ENCODE peak calls at places on chromosomes 12 and 14, in seven cellular contexts. One of them, this sample, is unnamed.

GRCh38 chr14:100534528-100535286 is 52.5 kb downstream of the BEGAIN start:
- DNase-seq in activated CD4-positive, alpha-beta T cell treated with anti-CD3 and anti-CD28 coated beads, Interleukin-2, amount 10 ng/mL, durations not matched to agents 7 days and 5 days: no peak
- DNase-seq in breast epithelium: peak; percentile 23
- DNase-seq in mesenchymal stem cell: peak; percentile 6
- DNase-seq in effector memory CD4-positive, alpha-beta T cell: no peak
- DNase-seq in hippocampal formation: no peak
- DNase-seq in WTC11: peak; percentile 13
- DNase-seq in this sample: peak; percentile 48

GRCh38 chr14:31106768-31107167 is 80.6 kb upstream of the STRN3 start:
- DNase-seq in activated CD4-positive, alpha-beta T cell treated with anti-CD3 and anti-CD28 coated beads, Interleukin-2, amount 10 ng/mL, durations not matched to agents 7 days and 5 days: no peak
- DNase-seq in breast epithelium: no peak
- DNase-seq in mesenchymal stem cell: no peak
- DNase-seq in effector memory CD4-positive, alpha-beta T cell: no peak
- DNase-seq in hippocampal formation: no peak
- DNase-seq in WTC11: no peak
- DNase-seq in this sample: no peak

GRCh38 chr14:46571970-46572369 is 79.6 kb downstream of the RPL10L start:
- DNase-seq in activated CD4-positive, alpha-beta T cell treated with anti-CD3 and anti-CD28 coated beads, Interleukin-2, amount 10 ng/mL, durations not matched to agents 7 days and 5 days: no peak
- DNase-seq in breast epithelium: no peak
- DNase-seq in mesenchymal stem cell: peak; percentile 86
- DNase-seq in effector memory CD4-positive, alpha-beta T cell: no peak
- DNase-seq in hippocampal formation: no peak
- DNase-seq in WTC11: no peak
- DNase-seq in this sample: no peak

GRCh38 chr14:59699422-59699821 is 122.8 kb upstream of the CCDC175 start:
- DNase-seq in activated CD4-positive, alpha-beta T cell treated with anti-CD3 and anti-CD28 coated beads, Interleukin-2, amount 10 ng/mL, durations not matched to agents 7 days and 5 days: no peak
- DNase-seq in breast epithelium: no peak
- DNase-seq in mesenchymal stem cell: no peak
- DNase-seq in effector memory CD4-positive, alpha-beta T cell: no peak
- DNase-seq in hippocampal formation: no peak
- DNase-seq in WTC11: no peak
- DNase-seq in this sample: no peak

GRCh38 chr12:82874935-82875334 is 188.2 kb downstream of the TMTC2 start:
- DNase-seq in activated CD4-positive, alpha-beta T cell treated with anti-CD3 and anti-CD28 coated beads, Interleukin-2, amount 10 ng/mL, durations not matched to agents 7 days and 5 days: no peak
- DNase-seq in breast epithelium: no peak
- DNase-seq in mesenchymal stem cell: peak; percentile 59
- DNase-seq in effector memory CD4-positive, alpha-beta T cell: no peak
- DNase-seq in hippocampal formation: no peak
- DNase-seq in WTC11: no peak
- DNase-seq in this sample: no peak

GRCh38 chr12:99259040-99259934 is 388.3 kb upstream of the GARIN6 start:
- DNase-seq in activated CD4-positive, alpha-beta T cell treated with anti-CD3 and anti-CD28 coated beads, Interleukin-2, amount 10 ng/mL, durations not matched to agents 7 days and 5 days: no peak
- DNase-seq in breast epithelium: no peak
- DNase-seq in mesenchymal stem cell: peak; percentile 12
- DNase-seq in effector memory CD4-positive, alpha-beta T cell: no peak
- DNase-seq in hippocampal formation: no peak
- DNase-seq in WTC11: no peak
- DNase-seq in this sample: no peak

GRCh38 chr14:34347683-34348082 is 114.4 kb downstream of the SPTSSA start:
- DNase-seq in activated CD4-positive, alpha-beta T cell treated with anti-CD3 and anti-CD28 coated beads, Interleukin-2, amount 10 ng/mL, durations not matched to agents 7 days and 5 days: peak; percentile 9
- DNase-seq in breast epithelium: no peak
- DNase-seq in mesenchymal stem cell: no peak
- DNase-seq in effector memory CD4-positive, alpha-beta T cell: no peak
- DNase-seq in hippocampal formation: no peak
- DNase-seq in WTC11: no peak
- DNase-seq in this sample: no peak

GRCh38 chr12:38402811-38403210 is 86.2 kb downstream of the ALG10B start:
- DNase-seq in activated CD4-positive, alpha-beta T cell treated with anti-CD3 and anti-CD28 coated beads, Interleukin-2, amount 10 ng/mL, durations not matched to agents 7 days and 5 days: no peak
- DNase-seq in breast epithelium: no peak
- DNase-seq in mesenchymal stem cell: no peak
- DNase-seq in effector memory CD4-positive, alpha-beta T cell: no peak
- DNase-seq in hippocampal formation: no peak
- DNase-seq in WTC11: no peak
- DNase-seq in this sample: no peak

GRCh38 chr14:35879654-35880249 is 53.6 kb downstream of the BRMS1L start:
- DNase-seq in activated CD4-positive, alpha-beta T cell treated with anti-CD3 and anti-CD28 coated beads, Interleukin-2, amount 10 ng/mL, durations not matched to agents 7 days and 5 days: no peak
- DNase-seq in breast epithelium: no peak
- DNase-seq in mesenchymal stem cell: peak; percentile 43
- DNase-seq in effector memory CD4-positive, alpha-beta T cell: no peak
- DNase-seq in hippocampal formation: no peak
- DNase-seq in WTC11: no peak
- DNase-seq in this sample: peak; percentile 18

GRCh38 chr12:64383675-64384074 is 6.9 kb downstream of the C12orf56 start:
- DNase-seq in activated CD4-positive, alpha-beta T cell treated with anti-CD3 and anti-CD28 coated beads, Interleukin-2, amount 10 ng/mL, durations not matched to agents 7 days and 5 days: no peak
- DNase-seq in breast epithelium: no peak
- DNase-seq in mesenchymal stem cell: no peak
- DNase-seq in effector memory CD4-positive, alpha-beta T cell: no peak
- DNase-seq in hippocampal formation: no peak
- DNase-seq in WTC11: no peak
- DNase-seq in this sample: no peak

GRCh38 chr14:74867673-74868072 is 8.3 kb downstream of the PROX2 start:
- DNase-seq in activated CD4-positive, alpha-beta T cell treated with anti-CD3 and anti-CD28 coated beads, Interleukin-2, amount 10 ng/mL, durations not matched to agents 7 days and 5 days: peak; percentile 72
- DNase-seq in breast epithelium: peak; percentile 48
- DNase-seq in mesenchymal stem cell: no peak
- DNase-seq in effector memory CD4-positive, alpha-beta T cell: peak; percentile 13
- DNase-seq in hippocampal formation: peak; percentile 23
- DNase-seq in WTC11: no peak
- DNase-seq in this sample: no peak

GRCh38 chr12:106914796-106915634 is 40.7 kb upstream of the TMEM263 start:
- DNase-seq in activated CD4-positive, alpha-beta T cell treated with anti-CD3 and anti-CD28 coated beads, Interleukin-2, amount 10 ng/mL, durations not matched to agents 7 days and 5 days: peak; percentile 44
- DNase-seq in breast epithelium: no peak
- DNase-seq in mesenchymal stem cell: no peak
- DNase-seq in effector memory CD4-positive, alpha-beta T cell: no peak
- DNase-seq in hippocampal formation: no peak
- DNase-seq in WTC11: no peak
- DNase-seq in this sample: no peak

GRCh38 chr12:104792570-104792969 is 165.5 kb downstream of the SLC41A2 start:
- DNase-seq in activated CD4-positive, alpha-beta T cell treated with anti-CD3 and anti-CD28 coated beads, Interleukin-2, amount 10 ng/mL, durations not matched to agents 7 days and 5 days: no peak
- DNase-seq in breast epithelium: peak; percentile 44
- DNase-seq in mesenchymal stem cell: peak; percentile 71
- DNase-seq in effector memory CD4-positive, alpha-beta T cell: no peak
- DNase-seq in hippocampal formation: no peak
- DNase-seq in WTC11: no peak
- DNase-seq in this sample: no peak

GRCh38 chr12:103640410-103640809 is 53.3 kb downstream of the STAB2 start:
- DNase-seq in activated CD4-positive, alpha-beta T cell treated with anti-CD3 and anti-CD28 coated beads, Interleukin-2, amount 10 ng/mL, durations not matched to agents 7 days and 5 days: no peak
- DNase-seq in breast epithelium: no peak
- DNase-seq in mesenchymal stem cell: no peak
- DNase-seq in effector memory CD4-positive, alpha-beta T cell: no peak
- DNase-seq in hippocampal formation: no peak
- DNase-seq in WTC11: no peak
- DNase-seq in this sample: no peak

GRCh38 chr14:92409069-92409468 is 86.1 kb downstream of the SLC24A4 start:
- DNase-seq in activated CD4-positive, alpha-beta T cell treated with anti-CD3 and anti-CD28 coated beads, Interleukin-2, amount 10 ng/mL, durations not matched to agents 7 days and 5 days: no peak
- DNase-seq in breast epithelium: no peak
- DNase-seq in mesenchymal stem cell: peak; percentile 37
- DNase-seq in effector memory CD4-positive, alpha-beta T cell: no peak
- DNase-seq in hippocampal formation: no peak
- DNase-seq in WTC11: no peak
- DNase-seq in this sample: no peak

GRCh38 chr14:67228325-67228984 is 12.8 kb upstream of the PALS1 start:
- DNase-seq in activated CD4-positive, alpha-beta T cell treated with anti-CD3 and anti-CD28 coated beads, Interleukin-2, amount 10 ng/mL, durations not matched to agents 7 days and 5 days: no peak
- DNase-seq in breast epithelium: no peak
- DNase-seq in mesenchymal stem cell: no peak
- DNase-seq in effector memory CD4-positive, alpha-beta T cell: no peak
- DNase-seq in hippocampal formation: no peak
- DNase-seq in WTC11: no peak
- DNase-seq in this sample: no peak

GRCh38 chr14:104119119-104119699 is 19.2 kb upstream of the KIF26A start:
- DNase-seq in activated CD4-positive, alpha-beta T cell treated with anti-CD3 and anti-CD28 coated beads, Interleukin-2, amount 10 ng/mL, durations not matched to agents 7 days and 5 days: no peak
- DNase-seq in breast epithelium: no peak
- DNase-seq in mesenchymal stem cell: no peak
- DNase-seq in effector memory CD4-positive, alpha-beta T cell: no peak
- DNase-seq in hippocampal formation: no peak
- DNase-seq in WTC11: peak; percentile 10
- DNase-seq in this sample: no peak

This sample was measured in neural progenitor cell.